ENCODE peak calls at places on chromosomes 13 and 19, in four cellular contexts. F is GM12878, X is RWPE2, A is pancreas. I is an unnamed sample.
A peak's percentile ranks its signal among the peaks of the same experiment; 100 is the strongest.

GRCh38 chr13:112771139-112771876 is 81.5 kb downstream of the ATP11A start:
- ATAC-seq in X (no peak), F (no peak), A (peak; percentile 38), I (no peak)

GRCh38 chr13:21831654-21832324 is 160.9 kb downstream of the FGF9 start:
- ATAC-seq in X (no peak), A (no peak), F (no peak), I (no peak)

GRCh38 chr13:100738176-100738855 is 63.7 kb upstream of the TMTC4 start:
- ATAC-seq in F (no peak), X (no peak), A (no peak), I (no peak)

GRCh38 chr19:29882719-29883105 is 59.3 kb upstream of the URI1 start:
- ATAC-seq in A (no peak), X (no peak), F (no peak), I (no peak)

GRCh38 chr13:23392313-23392712 is 41.2 kb downstream of the SACS start:
- ATAC-seq in X (no peak), A (no peak), F (no peak), I (no peak)

GRCh38 chr19:13953021-13953531 is 767 bp downstream of the DCAF15 start:
- ATAC-seq in X (peak; percentile 32), F (no peak), A (no peak), I (no peak)

GRCh38 chr19:48695743-48696352 is at the start of gene FUT2:
- ATAC-seq in A (peak; percentile 91), X (peak; percentile 59), F (no peak), I (no peak)

GRCh38 chr13:91133941-91134772 is 213.3 kb upstream of the MIR17HG start:
- ATAC-seq in F (peak; percentile 90), A (peak; percentile 67), X (peak; percentile 80), I (no peak)

GRCh38 chr19:6800991-6801396 is 28.5 kb downstream of the VAV1 start:
- ATAC-seq in A (no peak), X (peak; percentile 93), F (peak; percentile 4), I (no peak)

GRCh38 chr19:14954071-14954655 is 12.9 kb downstream of the OR7C2 start:
- ATAC-seq in X (peak; percentile 42), F (no peak), A (no peak), I (no peak)

GRCh38 chr19:37551123-37551993 is 43.2 kb downstream of the ZNF571 start:
- ATAC-seq in X (peak; percentile 57), F (no peak), A (no peak), I (no peak)

GRCh38 chr19:4115050-4115817 is 8.7 kb downstream of the MAP2K2 start:
- ATAC-seq in F (peak; percentile 96), X (no peak), A (no peak), I (no peak)

GRCh38 chr13:24040835-24041234 is 119.7 kb upstream of the SPATA13 start:
- ATAC-seq in F (no peak), X (no peak), A (no peak), I (no peak)

GRCh38 chr19:19900124-19900523 is 622 bp upstream of the ZNF93 start:
- ATAC-seq in F (no peak), X (peak; percentile 7), A (peak; percentile 32), I (no peak)

GRCh38 chr19:4647676-4648644 is 8.6 kb downstream of the TNFAIP8L1 start:
- ATAC-seq in X (no peak), F (peak; percentile 57), A (no peak), I (peak; percentile 71)

GRCh38 chr19:42461700-42462324 is 19.1 kb upstream of the CXCL17 start:
- ATAC-seq in A (no peak), X (no peak), F (no peak), I (no peak)

GRCh38 chr19:7983286-7983950 is 22.0 kb downstream of the ELAVL1 start:
- ATAC-seq in F (no peak), A (no peak), X (no peak), I (no peak)

GRCh38 chr13:75544681-75545333 is 4.8 kb upstream of the UCHL3 start:
- ATAC-seq in A (no peak), F (no peak), X (peak; percentile 60), I (no peak)

GRCh38 chr19:23381114-23381513 is 14.2 kb downstream of the ZNF91 start:
- ATAC-seq in X (peak; percentile 58), F (no peak), A (no peak), I (no peak)

GRCh38 chr19:33471111-33471996 is 50.2 kb downstream of the PEPD start:
- ATAC-seq in X (no peak), A (no peak), F (no peak), I (no peak)

GRCh38 chr13:114140909-114141255 is 8.5 kb upstream of the RASA3 start:
- ATAC-seq in F (peak; percentile 47), A (no peak), X (no peak), I (no peak)

GRCh38 chr13:73697166-73697565 is 437.0 kb downstream of the KLF12 start:
- ATAC-seq in X (no peak), F (no peak), A (no peak), I (no peak)

GRCh38 chr13:76992548-76993001 is 694 bp downstream of the CLN5 start:
- ATAC-seq in A (peak; percentile 8), F (peak; percentile 29), X (peak; percentile 4), I (peak; percentile 2)

GRCh38 chr19:19460258-19460731 is 54.8 kb downstream of the GATAD2A start:
- ATAC-seq in F (peak; percentile 54), A (no peak), X (peak; percentile 8), I (no peak)

GRCh38 chr13:108963276-108963810 is 333.9 kb downstream of the MYO16 start:
- ATAC-seq in F (no peak), X (no peak), A (no peak), I (no peak)

GRCh38 chr19:18460313-18460712 is 22.4 kb upstream of the ISYNA1 start:
- ATAC-seq in X (peak; percentile 66), F (no peak), A (no peak), I (peak; percentile 59)

GRCh38 chr13:82693607-82694006 is 1188.7 kb downstream of the SLITRK1 start:
- ATAC-seq in A (no peak), F (peak; percentile 45), X (no peak), I (no peak)

GRCh38 chr13:109483369-109483768 is 303.0 kb downstream of the IRS2 start:
- ATAC-seq in X (no peak), F (no peak), A (no peak), I (no peak)

GRCh38 chr19:32367948-32368536 is 22.6 kb downstream of the ZNF507 start:
- ATAC-seq in F (no peak), A (no peak), X (no peak), I (no peak)

GRCh38 chr19:10976200-10976892 is 15.5 kb downstream of the SMARCA4 start:
- ATAC-seq in X (no peak), F (no peak), A (no peak), I (peak; percentile 42)

GRCh38 chr13:37134411-37135041 is 29.1 kb upstream of the CSNK1A1L start:
- ATAC-seq in A (no peak), F (no peak), X (no peak), I (peak; percentile 48)

GRCh38 chr13:26976336-26976735 is 195.3 kb downstream of the USP12 start:
- ATAC-seq in X (no peak), A (no peak), F (no peak), I (no peak)

GRCh38 chr19:58380037-58380735 is 644 bp downstream of the ZNF837 start:
- ATAC-seq in F (peak; percentile 2), X (no peak), A (no peak), I (no peak)

GRCh38 chr19:34597596-34597995 is 79.4 kb downstream of the SCGB2B2 start:
- ATAC-seq in A (no peak), X (no peak), F (no peak), I (no peak)

GRCh38 chr19:34598217-34599155 is 78.5 kb downstream of the SCGB2B2 start:
- ATAC-seq in F (no peak), X (no peak), A (peak; percentile 55), I (no peak)

GRCh38 chr19:34603003-34603402 is 74.0 kb downstream of the SCGB2B2 start:
- ATAC-seq in A (no peak), X (no peak), F (no peak), I (no peak)

GRCh38 chr19:34601071-34601470 is 75.9 kb downstream of the SCGB2B2 start:
- ATAC-seq in X (no peak), A (no peak), F (no peak), I (no peak)

GRCh38 chr19:34600366-34600765 is 76.6 kb downstream of the SCGB2B2 start:
- ATAC-seq in F (no peak), A (no peak), X (no peak), I (no peak)
- H3K4me3 ChIP-seq in F (no peak overlapping the region), A (no peak overlapping the region), X (no peak overlapping the region), I (no peak overlapping the region)

DNA sequence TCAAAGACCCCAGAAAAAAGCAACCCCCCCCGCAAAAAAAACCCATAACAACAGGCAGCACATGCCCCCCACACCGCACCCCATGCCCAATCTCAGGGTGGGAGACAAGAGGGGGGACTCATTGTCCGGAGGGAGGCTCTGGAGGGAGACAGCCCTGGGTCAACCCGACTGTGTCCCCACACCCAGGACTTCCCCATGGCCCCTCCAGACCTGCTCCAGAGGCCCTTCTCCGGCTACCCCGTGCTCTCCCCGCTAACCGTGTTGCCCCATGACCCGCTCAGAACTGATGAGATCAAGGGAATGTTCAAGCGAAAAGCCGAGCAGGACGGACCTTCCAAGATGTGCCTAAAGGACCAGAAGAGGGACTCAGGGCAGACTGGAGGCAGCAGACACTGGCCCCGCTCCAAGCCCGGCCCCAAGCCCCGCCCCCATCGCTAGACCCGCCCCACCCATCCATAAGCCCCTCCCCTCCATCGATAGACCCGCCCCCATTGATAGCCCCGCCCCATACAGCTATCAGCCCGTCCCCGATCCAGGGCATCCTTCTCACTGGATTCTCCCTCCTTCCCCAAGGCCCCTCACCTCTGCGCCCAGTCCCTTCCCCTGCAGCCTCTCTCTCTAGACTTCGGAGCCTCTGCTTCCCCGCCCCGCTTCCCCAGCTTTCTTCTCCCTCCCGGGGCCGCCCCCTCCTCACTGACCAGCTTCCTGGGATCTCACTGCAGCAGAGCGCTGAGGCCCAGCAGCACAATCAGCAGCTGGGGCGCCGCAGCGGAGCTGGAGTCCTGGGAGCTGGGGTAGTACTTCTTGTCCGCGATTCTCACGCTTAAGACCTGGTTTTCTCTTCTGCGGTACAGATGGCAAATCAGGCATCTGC is 2.2 kb downstream of the BST2 start:
- ATAC-seq in F (peak; percentile 32), X (peak; percentile 37), A (no peak), I (no peak)
- H3K4me3 ChIP-seq in F (peak overlapping the region; percentile 83), X (no peak overlapping the region), A (no peak overlapping the region), I (no peak overlapping the region)

GRCh38 chr13:51874651-51875050 is 12.9 kb downstream of the CCDC70 start:
- ATAC-seq in X (no peak), F (no peak), A (no peak), I (no peak)

GRCh38 chr13:51883226-51883600 is 21.4 kb downstream of the CCDC70 start:
- ATAC-seq in F (no peak), A (no peak), X (no peak), I (no peak)

GRCh38 chr13:51881296-51881695 is 19.5 kb downstream of the CCDC70 start:
- ATAC-seq in F (no peak), X (no peak), A (no peak), I (no peak)

GRCh38 chr13:51882570-51883225 is 20.9 kb downstream of the CCDC70 start:
- ATAC-seq in A (no peak), F (no peak), X (no peak), I (no peak)

DNA sequence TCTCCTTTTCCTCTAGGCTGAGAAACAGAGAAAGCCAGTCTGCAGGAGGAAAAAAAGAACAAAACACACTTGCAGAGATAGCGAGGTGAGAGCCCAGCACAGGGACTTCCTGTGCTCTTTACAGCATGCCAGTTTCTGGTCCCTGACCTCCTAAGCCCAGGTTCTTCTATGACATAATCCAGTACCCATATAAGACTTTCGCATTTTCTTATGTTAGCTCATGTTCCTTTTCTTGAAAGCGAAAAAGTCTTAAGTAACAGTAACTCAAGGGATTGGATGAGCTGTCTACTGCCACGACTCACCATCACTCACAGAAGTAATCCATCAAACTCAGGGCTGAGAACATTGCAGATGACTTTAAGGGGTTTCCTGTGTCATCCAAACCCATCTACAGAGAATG is 17.4 kb downstream of the CCDC70 start:
- ATAC-seq in X (no peak), A (no peak), F (peak; percentile 69), I (no peak)
- H3K4me3 ChIP-seq in X (no peak overlapping the region), A (no peak overlapping the region), F (no peak overlapping the region), I (no peak overlapping the region)

GRCh38 chr19:55092423-55093318 is 17.0 kb downstream of the EPS8L1 start:
- ATAC-seq in F (no peak), A (no peak), X (no peak), I (no peak)
- H3K4me3 ChIP-seq in F (no peak overlapping the region), A (no peak overlapping the region), X (no peak overlapping the region), I (no peak overlapping the region)